ENCODE peak calls at places on chromosomes 7 and 10, in eight cellular contexts. One of them, this sample, is unnamed.

GRCh38 chr10:12500406-12501303 is 151.3 kb downstream of the CAMK1D start:
- DNase-seq in stomach: peak; percentile 23
- DNase-seq in colonic mucosa: peak; percentile 75
- DNase-seq in endodermal cell: peak; percentile 36
- DNase-seq in prostate gland: no peak
- DNase-seq in lower lobe of right lung: no peak
- DNase-seq in cardiac muscle cell: peak; percentile 58
- DNase-seq in left ventricle myocardium inferior: no peak
- DNase-seq in this sample: peak; percentile 72

GRCh38 chr7:6106140-6106904 is 75.1 kb downstream of the ANKRD61 start:
- DNase-seq in stomach: no peak
- DNase-seq in prostate gland: peak; percentile 17
- DNase-seq in lower lobe of right lung: no peak
- DNase-seq in left ventricle myocardium inferior: no peak
- DNase-seq in cardiac muscle cell: no peak
- DNase-seq in endodermal cell: no peak
- DNase-seq in colonic mucosa: peak; percentile 43
- DNase-seq in this sample: no peak

GRCh38 chr10:31270954-31271353 is 48.1 kb upstream of the ZEB1 start:
- DNase-seq in stomach: no peak
- DNase-seq in prostate gland: no peak
- DNase-seq in cardiac muscle cell: no peak
- DNase-seq in lower lobe of right lung: no peak
- DNase-seq in endodermal cell: no peak
- DNase-seq in colonic mucosa: no peak
- DNase-seq in left ventricle myocardium inferior: no peak
- DNase-seq in this sample: no peak

GRCh38 chr10:27503498-27504006 is 552 bp upstream of the RAB18 start:
- DNase-seq in colonic mucosa: no peak
- DNase-seq in stomach: no peak
- DNase-seq in endodermal cell: no peak
- DNase-seq in cardiac muscle cell: no peak
- DNase-seq in prostate gland: no peak
- DNase-seq in left ventricle myocardium inferior: no peak
- DNase-seq in lower lobe of right lung: no peak
- DNase-seq in this sample: no peak

GRCh38 chr7:127900735-127901685 is 130.2 kb downstream of the LRRC4 start:
- DNase-seq in prostate gland: no peak
- DNase-seq in lower lobe of right lung: no peak
- DNase-seq in endodermal cell: peak; percentile 70
- DNase-seq in stomach: peak; percentile 39
- DNase-seq in cardiac muscle cell: no peak
- DNase-seq in left ventricle myocardium inferior: no peak
- DNase-seq in colonic mucosa: no peak
- DNase-seq in this sample: no peak

GRCh38 chr7:24889611-24890010 is 90.4 kb downstream of the OSBPL3 start:
- DNase-seq in prostate gland: no peak
- DNase-seq in left ventricle myocardium inferior: no peak
- DNase-seq in lower lobe of right lung: no peak
- DNase-seq in cardiac muscle cell: no peak
- DNase-seq in endodermal cell: no peak
- DNase-seq in colonic mucosa: no peak
- DNase-seq in stomach: no peak
- DNase-seq in this sample: no peak

GRCh38 chr10:76086571-76087260 is 655.3 kb downstream of the LRMDA start:
- DNase-seq in stomach: no peak
- DNase-seq in endodermal cell: peak; percentile 85
- DNase-seq in colonic mucosa: peak; percentile 72
- DNase-seq in left ventricle myocardium inferior: no peak
- DNase-seq in lower lobe of right lung: no peak
- DNase-seq in cardiac muscle cell: no peak
- DNase-seq in prostate gland: peak; percentile 77
- DNase-seq in this sample: no peak

GRCh38 chr10:133484818-133485217 is 31.1 kb downstream of the SCART1 start:
- DNase-seq in prostate gland: no peak
- DNase-seq in cardiac muscle cell: no peak
- DNase-seq in endodermal cell: no peak
- DNase-seq in left ventricle myocardium inferior: no peak
- DNase-seq in colonic mucosa: no peak
- DNase-seq in stomach: no peak
- DNase-seq in lower lobe of right lung: no peak
- DNase-seq in this sample: no peak

GRCh38 chr7:150980663-150981062 is 2.5 kb upstream of the KCNH2 start:
- DNase-seq in cardiac muscle cell: peak; percentile 71
- DNase-seq in prostate gland: no peak
- DNase-seq in endodermal cell: peak; percentile 67
- DNase-seq in lower lobe of right lung: no peak
- DNase-seq in left ventricle myocardium inferior: no peak
- DNase-seq in colonic mucosa: no peak
- DNase-seq in stomach: no peak
- DNase-seq in this sample: no peak

GRCh38 chr7:46059308-46060020 is 138.4 kb upstream of the IGFBP3 start:
- DNase-seq in colonic mucosa: no peak
- DNase-seq in prostate gland: no peak
- DNase-seq in endodermal cell: no peak
- DNase-seq in stomach: no peak
- DNase-seq in cardiac muscle cell: no peak
- DNase-seq in lower lobe of right lung: no peak
- DNase-seq in left ventricle myocardium inferior: peak; percentile 30
- DNase-seq in this sample: no peak

GRCh38 chr7:47411281-47411869 is 170.5 kb downstream of the TNS3 start:
- DNase-seq in lower lobe of right lung: no peak
- DNase-seq in endodermal cell: peak; percentile 14
- DNase-seq in prostate gland: no peak
- DNase-seq in colonic mucosa: no peak
- DNase-seq in stomach: no peak
- DNase-seq in left ventricle myocardium inferior: no peak
- DNase-seq in cardiac muscle cell: no peak
- DNase-seq in this sample: no peak

GRCh38 chr7:48042216-48042615 is 6.9 kb downstream of the C7orf57 start:
- DNase-seq in endodermal cell: no peak
- DNase-seq in cardiac muscle cell: no peak
- DNase-seq in colonic mucosa: no peak
- DNase-seq in lower lobe of right lung: no peak
- DNase-seq in prostate gland: no peak
- DNase-seq in stomach: no peak
- DNase-seq in left ventricle myocardium inferior: no peak
- DNase-seq in this sample: no peak

GRCh38 chr10:117460846-117461765 is 81.4 kb upstream of the EMX2 start:
- DNase-seq in prostate gland: no peak
- DNase-seq in left ventricle myocardium inferior: no peak
- DNase-seq in stomach: no peak
- DNase-seq in colonic mucosa: no peak
- DNase-seq in lower lobe of right lung: no peak
- DNase-seq in cardiac muscle cell: no peak
- DNase-seq in endodermal cell: no peak
- DNase-seq in this sample: no peak

GRCh38 chr10:86967481-86967941 is 771 bp upstream of the ADIRF start:
- DNase-seq in colonic mucosa: peak; percentile 26
- DNase-seq in prostate gland: no peak
- DNase-seq in lower lobe of right lung: no peak
- DNase-seq in cardiac muscle cell: no peak
- DNase-seq in left ventricle myocardium inferior: no peak
- DNase-seq in endodermal cell: no peak
- DNase-seq in stomach: peak; percentile 17
- DNase-seq in this sample: no peak

DNA sequence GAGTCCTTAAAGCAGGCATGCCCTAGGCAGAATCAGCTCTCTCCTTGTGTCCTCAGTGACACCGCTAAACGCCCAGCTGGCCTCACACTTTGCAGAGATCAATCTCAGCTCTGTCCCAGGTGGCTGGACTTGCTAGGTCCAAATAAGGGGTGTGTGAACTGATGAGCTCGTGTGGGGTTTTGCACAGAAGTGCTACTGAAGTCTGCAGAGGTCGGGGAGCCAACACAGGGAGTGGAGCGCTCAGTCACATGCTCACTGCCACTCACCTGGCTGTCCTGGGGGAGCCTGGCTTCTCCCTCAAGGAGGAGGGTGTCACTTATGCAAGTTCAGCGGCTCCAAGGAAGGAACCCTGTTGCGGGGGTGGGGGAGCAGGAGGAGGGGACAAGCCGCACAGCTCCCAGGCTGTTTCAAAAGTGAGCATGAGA is 2.0 kb downstream of the ELN start:
- DNase-seq in cardiac muscle cell: peak; percentile 81
- DNase-seq in lower lobe of right lung: no peak
- DNase-seq in endodermal cell: no peak
- DNase-seq in prostate gland: no peak
- DNase-seq in left ventricle myocardium inferior: no peak
- DNase-seq in colonic mucosa: no peak
- DNase-seq in stomach: no peak
- DNase-seq in this sample: no peak
- H3K4me3 ChIP-seq in cardiac muscle cell: no peak overlapping the region
- H3K4me3 ChIP-seq in lower lobe of right lung: peak overlapping the region; percentile 60
- H3K4me3 ChIP-seq in endodermal cell: no peak overlapping the region
- H3K4me3 ChIP-seq in prostate gland: peak overlapping the region; percentile 36
- H3K4me3 ChIP-seq in left ventricle myocardium inferior: peak overlapping the region; percentile 74
- H3K4me3 ChIP-seq in colonic mucosa: no peak overlapping the region
- H3K4me3 ChIP-seq in stomach: peak overlapping the region; percentile 42
- H3K4me3 ChIP-seq in this sample: no peak overlapping the region

GRCh38 chr10:112818381-112818780 is 131.7 kb upstream of the TCF7L2 start:
- DNase-seq in prostate gland: no peak
- DNase-seq in colonic mucosa: no peak
- DNase-seq in lower lobe of right lung: no peak
- DNase-seq in stomach: no peak
- DNase-seq in endodermal cell: no peak
- DNase-seq in cardiac muscle cell: no peak
- DNase-seq in left ventricle myocardium inferior: no peak
- DNase-seq in this sample: no peak

GRCh38 chr10:112812571-112812970 is 137.5 kb upstream of the TCF7L2 start:
- DNase-seq in colonic mucosa: no peak
- DNase-seq in prostate gland: no peak
- DNase-seq in left ventricle myocardium inferior: no peak
- DNase-seq in cardiac muscle cell: no peak
- DNase-seq in endodermal cell: no peak
- DNase-seq in lower lobe of right lung: no peak
- DNase-seq in stomach: no peak
- DNase-seq in this sample: no peak

GRCh38 chr10:112816033-112816430 is 134.0 kb upstream of the TCF7L2 start:
- DNase-seq in colonic mucosa: no peak
- DNase-seq in prostate gland: no peak
- DNase-seq in left ventricle myocardium inferior: no peak
- DNase-seq in cardiac muscle cell: no peak
- DNase-seq in endodermal cell: no peak
- DNase-seq in lower lobe of right lung: no peak
- DNase-seq in stomach: no peak
- DNase-seq in this sample: no peak

GRCh38 chr10:112813866-112814596 is 136.0 kb upstream of the TCF7L2 start:
- DNase-seq in left ventricle myocardium inferior: no peak
- DNase-seq in cardiac muscle cell: no peak
- DNase-seq in colonic mucosa: no peak
- DNase-seq in prostate gland: no peak
- DNase-seq in lower lobe of right lung: no peak
- DNase-seq in stomach: no peak
- DNase-seq in endodermal cell: no peak
- DNase-seq in this sample: no peak

DNA sequence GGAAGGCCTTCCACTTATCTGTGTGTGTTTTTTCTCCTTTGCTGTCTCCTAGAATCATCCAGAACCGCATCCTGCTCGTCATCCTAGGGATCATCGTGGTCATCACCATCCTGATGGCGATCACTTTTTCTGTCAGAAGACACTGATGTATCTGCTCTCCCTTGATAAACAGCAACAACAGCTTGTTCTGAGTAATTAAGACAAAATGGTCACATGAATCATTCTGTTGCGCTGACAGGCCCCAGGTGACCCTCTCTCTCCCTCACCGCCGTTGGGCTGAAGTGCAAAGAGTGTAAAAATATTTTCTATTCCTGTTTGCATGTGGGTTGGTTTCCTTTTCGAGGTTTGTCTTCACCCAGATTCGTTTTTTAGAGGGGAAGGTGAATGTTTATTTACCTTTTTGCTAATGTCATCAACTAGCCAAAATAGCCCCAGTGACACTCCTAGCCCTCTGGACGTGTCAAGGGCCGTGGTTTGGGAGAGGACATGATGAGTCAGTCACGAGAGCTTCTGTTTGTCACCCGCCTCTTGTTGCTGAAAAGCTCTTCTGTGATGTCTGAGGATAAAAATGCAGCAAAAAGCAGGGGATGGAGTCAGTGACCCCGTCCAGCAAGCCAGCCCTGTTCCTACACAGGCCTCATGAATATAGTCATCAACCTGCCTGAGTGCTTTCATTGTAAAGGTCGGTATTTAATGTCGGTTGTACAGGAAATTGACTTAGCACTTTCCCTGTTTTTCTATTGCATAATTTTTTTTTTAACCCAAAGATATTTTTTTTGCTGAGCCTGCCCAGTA is 134.6 kb upstream of the TCF7L2 start:
- DNase-seq in colonic mucosa: no peak
- DNase-seq in endodermal cell: no peak
- DNase-seq in stomach: no peak
- DNase-seq in prostate gland: no peak
- DNase-seq in lower lobe of right lung: no peak
- DNase-seq in left ventricle myocardium inferior: no peak
- DNase-seq in cardiac muscle cell: no peak
- DNase-seq in this sample: peak; percentile 63
- H3K4me1 ChIP-seq in colonic mucosa: no peaks in the 10 kb centered on the region
- H3K4me1 ChIP-seq in endodermal cell: peaks cover 6% of the 10 kb centered on the region
- H3K4me1 ChIP-seq in stomach: peaks cover 27% of the 10 kb centered on the region
- H3K4me1 ChIP-seq in prostate gland: peaks cover 4% of the 10 kb centered on the region
- H3K4me1 ChIP-seq in lower lobe of right lung: peaks cover 21% of the 10 kb centered on the region
- H3K4me1 ChIP-seq in left ventricle myocardium inferior: no peaks in the 10 kb centered on the region
- H3K4me1 ChIP-seq in cardiac muscle cell: peaks cover 16% of the 10 kb centered on the region
- H3K4me1 ChIP-seq in this sample: peaks cover 53% of the 10 kb centered on the region

DNA sequence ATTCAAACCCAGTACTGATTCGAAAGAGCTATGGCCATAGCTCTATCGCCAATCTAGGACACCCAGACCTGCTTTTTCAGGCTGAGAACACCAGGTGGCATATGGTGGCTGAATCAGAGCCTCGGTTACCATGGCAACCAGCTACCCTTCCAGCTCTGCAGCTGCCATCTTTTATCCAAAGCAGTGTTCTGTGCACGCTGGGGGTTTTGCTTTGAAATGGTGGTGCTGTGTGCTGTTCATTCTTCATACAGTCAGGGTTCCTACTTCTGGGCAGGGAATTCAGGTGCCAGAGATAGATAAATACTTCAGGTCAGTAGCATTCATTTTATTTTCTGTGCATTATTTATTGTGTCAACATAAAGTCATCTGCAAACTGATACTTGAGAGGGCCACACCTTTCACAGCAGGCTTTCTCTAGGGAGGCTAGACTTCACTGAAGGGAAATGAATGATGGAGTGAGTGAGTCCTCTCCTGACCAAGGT is 85.4 kb downstream of the AKR1D1 start:
- DNase-seq in left ventricle myocardium inferior: peak; percentile 52
- DNase-seq in prostate gland: peak; percentile 79
- DNase-seq in colonic mucosa: peak; percentile 86
- DNase-seq in lower lobe of right lung: peak; percentile 77
- DNase-seq in cardiac muscle cell: peak; percentile 98
- DNase-seq in stomach: peak; percentile 85
- DNase-seq in endodermal cell: peak; percentile 94
- DNase-seq in this sample: peak; percentile 81
- TF ChIP-seq CTCF in left ventricle myocardium inferior: peak; percentile 77
- TF ChIP-seq CTCF in prostate gland: peak; percentile 70
- TF ChIP-seq CTCF in colonic mucosa: peak; percentile 67
- TF ChIP-seq CTCF in lower lobe of right lung: peak; percentile 74
- TF ChIP-seq CTCF in cardiac muscle cell: peak; percentile 82
- TF ChIP-seq CTCF in stomach: peak; percentile 67
- TF ChIP-seq CTCF in endodermal cell: peak; percentile 85
- TF ChIP-seq CTCF in this sample: peak; percentile 89

DNA sequence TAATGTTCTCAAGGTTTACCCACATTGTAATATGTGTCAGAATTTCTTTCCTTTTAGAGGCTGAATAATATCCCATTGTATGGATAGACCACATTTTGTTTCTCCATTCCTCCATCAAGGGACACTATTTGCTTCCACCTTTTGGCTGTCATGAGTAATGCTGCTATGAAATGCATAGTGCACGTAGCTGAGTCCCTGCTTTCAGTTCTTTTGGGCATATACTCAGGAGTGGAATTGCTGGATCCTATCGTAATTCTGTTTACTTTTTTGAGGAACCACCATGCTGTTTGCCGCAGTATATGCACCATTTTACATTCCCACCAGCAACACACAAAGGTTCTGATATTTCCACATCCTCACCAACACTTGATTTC is 60.0 kb downstream of the PRF1 start:
- DNase-seq in endodermal cell: no peak
- DNase-seq in stomach: no peak
- DNase-seq in lower lobe of right lung: no peak
- DNase-seq in cardiac muscle cell: no peak
- DNase-seq in left ventricle myocardium inferior: no peak
- DNase-seq in prostate gland: no peak
- DNase-seq in colonic mucosa: no peak
- DNase-seq in this sample: no peak
- H3K4me3 ChIP-seq in endodermal cell: no peak overlapping the region
- H3K4me3 ChIP-seq in stomach: no peak overlapping the region
- H3K4me3 ChIP-seq in lower lobe of right lung: no peak overlapping the region
- H3K4me3 ChIP-seq in cardiac muscle cell: no peak overlapping the region
- H3K4me3 ChIP-seq in left ventricle myocardium inferior: no peak overlapping the region
- H3K4me3 ChIP-seq in prostate gland: no peak overlapping the region
- H3K4me3 ChIP-seq in colonic mucosa: no peak overlapping the region
- H3K4me3 ChIP-seq in this sample: no peak overlapping the region

This sample was measured in PC-9.